ENCODE peak calls at places on chromosomes 16 and 17, in eight cellular contexts. One of them, this sample, is unnamed.
A peak's percentile ranks its signal among the peaks of the same experiment; 100 is the strongest.

GRCh38 chr16:84379731-84380369 is 11.5 kb downstream of the ATP2C2 start:
- DNase-seq in endothelial cell of umbilical vein: no peak
- DNase-seq in PC-9: no peak
- DNase-seq in K562: no peak
- DNase-seq in H9: no peak
- DNase-seq in GM23248: no peak
- DNase-seq in GM23338: peak; percentile 41
- DNase-seq in astrocyte: no peak
- DNase-seq in this sample: peak; percentile 56

GRCh38 chr17:41347872-41348760 is 2.5 kb downstream of the KRT33A start:
- DNase-seq in endothelial cell of umbilical vein: no peak
- DNase-seq in PC-9: peak; percentile 64
- DNase-seq in K562: no peak
- DNase-seq in H9: peak; percentile 18
- DNase-seq in GM23248: no peak
- DNase-seq in GM23338: no peak
- DNase-seq in astrocyte: no peak
- DNase-seq in this sample: no peak

GRCh38 chr17:72030067-72030899 is 90.5 kb upstream of the SOX9 start:
- DNase-seq in endothelial cell of umbilical vein: no peak
- DNase-seq in PC-9: no peak
- DNase-seq in K562: no peak
- DNase-seq in H9: peak; percentile 94
- DNase-seq in GM23248: peak; percentile 80
- DNase-seq in GM23338: peak; percentile 94
- DNase-seq in astrocyte: peak; percentile 59
- DNase-seq in this sample: peak; percentile 74

GRCh38 chr17:41322264-41322902 is 6.9 kb upstream of the KRTAP17-1 start:
- DNase-seq in endothelial cell of umbilical vein: peak; percentile 49
- DNase-seq in PC-9: no peak
- DNase-seq in K562: peak; percentile 39
- DNase-seq in H9: no peak
- DNase-seq in GM23248: peak; percentile 82
- DNase-seq in GM23338: peak; percentile 67
- DNase-seq in astrocyte: peak; percentile 55
- DNase-seq in this sample: peak; percentile 94

GRCh38 chr16:81928975-81929374 is 82.3 kb downstream of the SDR42E1 start:
- DNase-seq in endothelial cell of umbilical vein: no peak
- DNase-seq in PC-9: no peak
- DNase-seq in K562: peak; percentile 56
- DNase-seq in H9: no peak
- DNase-seq in GM23248: no peak
- DNase-seq in GM23338: peak; percentile 13
- DNase-seq in astrocyte: no peak
- DNase-seq in this sample: no peak

GRCh38 chr16:71540-72341 is 690 bp downstream of the RHBDF1 start:
- DNase-seq in endothelial cell of umbilical vein: peak; percentile 40
- DNase-seq in PC-9: peak; percentile 86
- DNase-seq in K562: peak; percentile 64
- DNase-seq in H9: peak; percentile 92
- DNase-seq in GM23248: peak; percentile 91
- DNase-seq in GM23338: peak; percentile 97
- DNase-seq in astrocyte: peak; percentile 64
- DNase-seq in this sample: peak; percentile 99

GRCh38 chr16:75026892-75027391 is 28.1 kb downstream of the ZNRF1 start:
- DNase-seq in endothelial cell of umbilical vein: no peak
- DNase-seq in PC-9: no peak
- DNase-seq in K562: no peak
- DNase-seq in H9: no peak
- DNase-seq in GM23248: peak; percentile 6
- DNase-seq in GM23338: no peak
- DNase-seq in astrocyte: peak; percentile 62
- DNase-seq in this sample: no peak

GRCh38 chr17:58267347-58268324 is 13.1 kb downstream of the MPO start:
- DNase-seq in endothelial cell of umbilical vein: no peak
- DNase-seq in PC-9: no peak
- DNase-seq in K562: no peak
- DNase-seq in H9: no peak
- DNase-seq in GM23248: no peak
- DNase-seq in GM23338: no peak
- DNase-seq in astrocyte: no peak
- DNase-seq in this sample: peak; percentile 61

GRCh38 chr17:49851387-49852291 is 3.8 kb upstream of the TAC4 start:
- DNase-seq in endothelial cell of umbilical vein: peak; percentile 73
- DNase-seq in PC-9: no peak
- DNase-seq in K562: peak; percentile 84
- DNase-seq in H9: peak; percentile 86
- DNase-seq in GM23248: peak; percentile 83
- DNase-seq in GM23338: peak; percentile 85
- DNase-seq in astrocyte: peak; percentile 55
- DNase-seq in this sample: peak; percentile 97

GRCh38 chr17:32971171-32971570 is 20.5 kb upstream of the SPACA3 start:
- DNase-seq in endothelial cell of umbilical vein: no peak
- DNase-seq in PC-9: no peak
- DNase-seq in K562: peak; percentile 54
- DNase-seq in H9: no peak
- DNase-seq in GM23248: peak; percentile 34
- DNase-seq in GM23338: no peak
- DNase-seq in astrocyte: peak; percentile 74
- DNase-seq in this sample: no peak

GRCh38 chr17:28598389-28598788 is 436 bp downstream of the SPAG5 start:
- DNase-seq in endothelial cell of umbilical vein: no peak
- DNase-seq in PC-9: no peak
- DNase-seq in K562: no peak
- DNase-seq in H9: no peak
- DNase-seq in GM23248: no peak
- DNase-seq in GM23338: no peak
- DNase-seq in astrocyte: no peak
- DNase-seq in this sample: no peak

GRCh38 chr16:51161440-51162195 is 10.5 kb upstream of the SALL1 start:
- DNase-seq in endothelial cell of umbilical vein: no peak
- DNase-seq in PC-9: no peak
- DNase-seq in K562: no peak
- DNase-seq in H9: no peak
- DNase-seq in GM23248: peak; percentile 66
- DNase-seq in GM23338: no peak
- DNase-seq in astrocyte: no peak
- DNase-seq in this sample: no peak

GRCh38 chr16:66382966-66383299 is 16.4 kb downstream of the CDH5 start:
- DNase-seq in endothelial cell of umbilical vein: peak; percentile 93
- DNase-seq in PC-9: peak; percentile 96
- DNase-seq in K562: no peak
- DNase-seq in H9: no peak
- DNase-seq in GM23248: peak; percentile 58
- DNase-seq in GM23338: peak; percentile 65
- DNase-seq in astrocyte: peak; percentile 97
- DNase-seq in this sample: no peak

GRCh38 chr16:80105160-80105559 is 435.6 kb upstream of the DYNLRB2 start:
- DNase-seq in endothelial cell of umbilical vein: no peak
- DNase-seq in PC-9: peak; percentile 77
- DNase-seq in K562: no peak
- DNase-seq in H9: no peak
- DNase-seq in GM23248: peak; percentile 70
- DNase-seq in GM23338: no peak
- DNase-seq in astrocyte: peak; percentile 64
- DNase-seq in this sample: no peak

GRCh38 chr17:17723354-17724261 is 42.4 kb downstream of the RAI1 start:
- DNase-seq in endothelial cell of umbilical vein: peak; percentile 61
- DNase-seq in PC-9: no peak
- DNase-seq in K562: no peak
- DNase-seq in H9: peak; percentile 65
- DNase-seq in GM23248: peak; percentile 92
- DNase-seq in GM23338: peak; percentile 71
- DNase-seq in astrocyte: peak; percentile 89
- DNase-seq in this sample: peak; percentile 97

DNA sequence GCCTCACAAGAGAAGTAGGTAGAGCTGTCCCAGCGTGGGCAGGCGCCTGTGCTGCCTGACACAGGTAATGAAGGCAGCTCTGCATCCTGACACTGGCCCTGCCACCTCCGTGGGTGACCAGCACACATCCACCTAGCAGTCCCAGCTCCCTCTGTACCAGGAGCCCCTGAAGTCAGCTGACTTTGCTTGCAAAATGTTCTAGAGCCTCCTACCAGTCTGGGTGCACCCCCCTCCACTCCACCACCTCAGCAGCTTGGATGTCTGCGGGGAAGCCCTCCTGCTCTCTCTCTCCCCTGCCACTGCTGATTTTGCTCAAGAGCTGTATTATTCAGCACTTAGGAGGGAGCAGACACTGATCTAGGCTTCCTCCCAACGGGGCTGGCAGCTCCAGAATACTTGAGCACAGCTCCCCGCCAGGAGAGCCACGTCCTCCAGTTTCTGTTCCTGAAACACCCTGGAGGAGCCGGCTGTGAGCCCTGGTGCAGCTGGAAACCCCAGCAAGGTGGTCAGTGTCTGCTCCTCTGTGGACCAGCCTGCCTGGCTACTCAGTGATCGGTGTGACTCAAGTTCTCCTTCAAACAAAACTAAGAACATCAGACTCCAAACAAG is 1.0 kb downstream of the RNF166 start:
- DNase-seq in endothelial cell of umbilical vein: peak; percentile 22
- DNase-seq in PC-9: no peak
- DNase-seq in K562: no peak
- DNase-seq in H9: no peak
- DNase-seq in GM23248: peak; percentile 78
- DNase-seq in GM23338: no peak
- DNase-seq in astrocyte: peak; percentile 26
- DNase-seq in this sample: peak; percentile 98
- H3K27ac ChIP-seq in endothelial cell of umbilical vein: peak overlapping the region; percentile 45
- H3K27ac ChIP-seq in PC-9: no peak overlapping the region
- H3K27ac ChIP-seq in K562: peak overlapping the region; percentile 70
- H3K27ac ChIP-seq in H9: no peak overlapping the region
- H3K27ac ChIP-seq in GM23248: peak overlapping the region; percentile 36
- H3K27ac ChIP-seq in GM23338: no peak overlapping the region
- H3K27ac ChIP-seq in astrocyte: peak overlapping the region; percentile 14
- H3K27ac ChIP-seq in this sample: peak overlapping the region; percentile 58

GRCh38 chr16:85623997-85624601 is 11.0 kb downstream of the GSE1 start:
- DNase-seq in endothelial cell of umbilical vein: no peak
- DNase-seq in PC-9: no peak
- DNase-seq in K562: no peak
- DNase-seq in H9: no peak
- DNase-seq in GM23248: no peak
- DNase-seq in GM23338: no peak
- DNase-seq in astrocyte: no peak
- DNase-seq in this sample: no peak
- H3K79me2 ChIP-seq in endothelial cell of umbilical vein: no peaks in the 10 kb centered on the region
- H3K79me2 ChIP-seq in PC-9: peaks cover 97% of the 10 kb centered on the region
- H3K79me2 ChIP-seq in K562: peaks cover 99% of the 10 kb centered on the region
- H3K79me2 ChIP-seq in H9: peaks cover 66% of the 10 kb centered on the region
- H3K79me2 ChIP-seq in GM23248: peaks cover 97% of the 10 kb centered on the region
- H3K79me2 ChIP-seq in GM23338: peaks cover 100% of the 10 kb centered on the region
- H3K79me2 ChIP-seq in astrocyte: peaks cover 49% of the 10 kb centered on the region
- H3K79me2 ChIP-seq in this sample: peaks cover 98% of the 10 kb centered on the region

DNA sequence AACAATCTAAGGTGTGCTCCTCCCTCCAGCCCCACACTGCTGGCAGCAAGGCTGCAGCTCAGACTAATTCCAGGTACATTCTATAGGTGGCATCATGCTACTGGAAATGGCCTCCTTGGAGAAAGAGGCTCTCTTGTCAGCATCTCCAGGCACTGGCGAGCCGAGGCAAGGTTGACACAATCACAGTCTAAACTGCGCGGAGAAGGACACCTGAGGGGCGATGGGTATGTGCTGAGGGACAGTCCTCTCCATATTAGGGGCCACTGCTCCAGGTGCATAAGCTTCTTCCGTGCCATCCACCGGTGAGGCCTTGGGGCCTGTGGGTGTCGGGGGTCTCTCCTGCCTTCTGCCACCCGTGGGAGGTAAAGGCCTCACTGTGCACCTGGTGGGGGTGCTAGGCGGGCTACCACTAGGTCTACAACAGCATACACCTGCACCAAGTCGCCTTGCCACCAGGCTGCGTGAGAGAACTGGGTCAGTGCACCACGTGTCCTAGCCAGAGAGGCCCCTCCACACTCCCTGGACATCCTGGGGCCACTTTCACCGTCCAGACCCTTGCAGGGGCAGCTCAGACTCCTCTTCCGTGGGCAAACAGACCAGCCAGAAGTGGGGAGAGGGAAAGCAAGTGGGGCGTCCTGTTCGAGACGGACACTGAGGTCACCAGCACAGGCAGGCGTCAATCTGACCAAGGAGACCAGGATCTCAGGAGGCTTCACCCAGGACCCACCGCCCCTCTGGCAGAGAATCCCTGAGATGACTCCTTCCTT is 12.1 kb upstream of the CBX8 start:
- DNase-seq in endothelial cell of umbilical vein: no peak
- DNase-seq in PC-9: peak; percentile 61
- DNase-seq in K562: no peak
- DNase-seq in H9: peak; percentile 85
- DNase-seq in GM23248: no peak
- DNase-seq in GM23338: peak; percentile 80
- DNase-seq in astrocyte: no peak
- DNase-seq in this sample: no peak
- H3K4me1 ChIP-seq in endothelial cell of umbilical vein: peaks cover 5% of the 10 kb centered on the region
- H3K4me1 ChIP-seq in PC-9: peaks cover 29% of the 10 kb centered on the region
- H3K4me1 ChIP-seq in K562: peaks cover 41% of the 10 kb centered on the region
- H3K4me1 ChIP-seq in H9: no peaks in the 10 kb centered on the region
- H3K4me1 ChIP-seq in GM23248: no peaks in the 10 kb centered on the region
- H3K4me1 ChIP-seq in GM23338: peaks cover 50% of the 10 kb centered on the region
- H3K4me1 ChIP-seq in astrocyte: peaks cover 18% of the 10 kb centered on the region
- H3K4me1 ChIP-seq in this sample: peaks cover 3% of the 10 kb centered on the region

DNA sequence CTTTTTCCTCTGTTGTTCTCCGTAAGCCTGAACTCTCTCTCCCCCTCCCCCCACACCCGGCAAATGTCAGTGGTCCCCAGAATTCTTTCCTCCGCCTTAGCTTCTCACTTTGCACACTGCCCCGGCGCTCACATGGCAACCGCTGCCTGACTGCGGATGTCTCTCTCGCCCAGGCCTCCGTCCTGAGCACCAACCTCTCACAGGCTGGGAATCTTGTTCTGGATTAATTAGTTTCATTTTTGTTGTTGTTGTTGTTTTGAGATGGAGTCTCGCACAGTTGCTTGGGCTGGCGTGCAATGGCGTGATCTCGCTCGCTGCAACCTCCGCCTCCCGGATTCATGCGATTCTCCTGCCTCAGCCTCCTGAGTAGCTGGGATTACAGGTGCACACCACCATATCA is 16.7 kb downstream of the C17orf100 start:
- DNase-seq in endothelial cell of umbilical vein: no peak
- DNase-seq in PC-9: no peak
- DNase-seq in K562: no peak
- DNase-seq in H9: no peak
- DNase-seq in GM23248: no peak
- DNase-seq in GM23338: no peak
- DNase-seq in astrocyte: no peak
- DNase-seq in this sample: no peak
- H3K27ac ChIP-seq in endothelial cell of umbilical vein: no peak overlapping the region
- H3K27ac ChIP-seq in PC-9: peak overlapping the region; percentile 88
- H3K27ac ChIP-seq in K562: no peak overlapping the region
- H3K27ac ChIP-seq in H9: no peak overlapping the region
- H3K27ac ChIP-seq in GM23248: no peak overlapping the region
- H3K27ac ChIP-seq in GM23338: no peak overlapping the region
- H3K27ac ChIP-seq in astrocyte: no peak overlapping the region
- H3K27ac ChIP-seq in this sample: no peak overlapping the region

DNA sequence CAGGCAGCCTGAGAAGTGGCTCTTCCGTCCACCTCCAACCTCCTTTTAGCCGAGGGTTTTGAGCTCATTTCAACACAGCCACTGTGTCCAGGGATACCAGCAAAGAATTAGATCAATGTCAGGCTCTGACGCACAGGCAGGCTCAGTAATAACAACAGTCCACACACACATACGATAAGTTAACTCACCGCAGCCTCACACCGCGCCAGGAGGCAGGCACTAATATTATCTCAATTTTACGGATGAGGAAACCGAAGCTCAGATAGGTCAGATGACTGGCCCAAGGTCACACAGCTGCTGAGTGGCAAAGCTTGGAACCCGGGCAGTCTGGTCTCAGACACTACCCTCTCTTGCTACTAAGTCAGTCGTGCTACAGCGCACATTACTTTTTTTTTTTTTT is 22.9 kb downstream of the ABR start:
- DNase-seq in endothelial cell of umbilical vein: no peak
- DNase-seq in PC-9: peak; percentile 33
- DNase-seq in K562: no peak
- DNase-seq in H9: no peak
- DNase-seq in GM23248: no peak
- DNase-seq in GM23338: no peak
- DNase-seq in astrocyte: peak; percentile 96
- DNase-seq in this sample: peak; percentile 38
- H3K79me2 ChIP-seq in endothelial cell of umbilical vein: no peaks in the 10 kb centered on the region
- H3K79me2 ChIP-seq in PC-9: no peaks in the 10 kb centered on the region
- H3K79me2 ChIP-seq in K562: no peaks in the 10 kb centered on the region
- H3K79me2 ChIP-seq in H9: no peaks in the 10 kb centered on the region
- H3K79me2 ChIP-seq in GM23248: no peaks in the 10 kb centered on the region
- H3K79me2 ChIP-seq in GM23338: no peaks in the 10 kb centered on the region
- H3K79me2 ChIP-seq in astrocyte: peaks cover 7% of the 10 kb centered on the region
- H3K79me2 ChIP-seq in this sample: no peaks in the 10 kb centered on the region